ENCODE peak calls at places on chromosomes 12 and 14, in nine cellular contexts. Q is stomach; V is CD8-positive, alpha-beta T cell; P is heart left ventricle; A is thoracic aorta; F is HCT116; M is fibroblast of lung; O is transverse colon; K is IMR-90. U is an unnamed sample. For H3K9me3, the result is how much of the 10 kb centered on the place peaks cover.

GRCh38 chr12:100127766-100128508 is 14.7 kb downstream of the BLTP3B start:
- DNase-seq in F (no peak), K (peak), Q (no peak), O (no peak), A (no peak), P (no peak), M (peak), V (no peak), U (no peak)

GRCh38 chr12:122022393-122023338 is 982 bp downstream of the BCL7A start:
- DNase-seq in A (no peak), M (peak), P (peak), V (no peak), F (no peak), O (no peak), Q (peak), K (no peak), U (no peak)

GRCh38 chr12:65871865-65872645 is 47.8 kb downstream of the HMGA2 start:
- DNase-seq in P (no peak), V (no peak), K (no peak), F (no peak), M (no peak), O (no peak), A (no peak), Q (no peak), U (no peak)

GRCh38 chr12:71900091-71900490 is 38.6 kb upstream of the TPH2 start:
- DNase-seq in K (peak), V (no peak), P (no peak), O (no peak), A (no peak), M (no peak), Q (no peak), F (no peak), U (no peak)

GRCh38 chr12:88658009-88658408 is 77.7 kb upstream of the KITLG start:
- DNase-seq in K (no peak), M (peak), P (peak), O (no peak), A (no peak), Q (no peak), V (no peak), F (peak), U (no peak)

GRCh38 chr12:13220848-13221247 is 24.3 kb downstream of the EMP1 start:
- DNase-seq in Q (no peak), O (no peak), M (peak), F (no peak), P (no peak), A (no peak), K (no peak), V (no peak), U (no peak)

GRCh38 chr14:64720190-64720589 is 16.0 kb downstream of the PLEKHG3 start:
- DNase-seq in V (no peak), F (peak), Q (peak), A (no peak), P (no peak), M (peak), K (peak), O (peak), U (no peak)

GRCh38 chr12:121781751-121782615 is 11.5 kb downstream of the RHOF start:
- DNase-seq in F (no peak), P (no peak), Q (no peak), K (peak), O (no peak), V (no peak), A (no peak), M (no peak), U (no peak)

GRCh38 chr14:100535287-100536131 is 51.7 kb downstream of the BEGAIN start:
- DNase-seq in P (no peak), A (no peak), Q (no peak), K (no peak), V (no peak), M (no peak), O (peak), F (no peak), U (no peak)

GRCh38 chr14:32382704-32383103 is 53.6 kb downstream of the AKAP6 start:
- DNase-seq in V (no peak), O (no peak), A (no peak), F (no peak), K (no peak), Q (no peak), M (no peak), P (peak), U (peak)

GRCh38 chr12:61365001-61365400 is 895.2 kb upstream of the USP15 start:
- DNase-seq in V (no peak), A (no peak), P (no peak), F (no peak), M (no peak), Q (no peak), K (no peak), O (no peak), U (no peak)

GRCh38 chr14:66979083-66979974 is 209.9 kb upstream of the GARIN2 start:
- DNase-seq in V (no peak), F (no peak), O (no peak), Q (no peak), K (no peak), A (no peak), P (no peak), M (no peak), U (no peak)

GRCh38 chr12:115398311-115398781 is 714.4 kb upstream of the TBX3 start:
- DNase-seq in F (no peak), V (no peak), P (no peak), M (no peak), Q (no peak), A (no peak), K (no peak), O (peak), U (no peak)

GRCh38 chr12:115572440-115572839 is 705.1 kb downstream of the MED13L start:
- DNase-seq in M (no peak), Q (no peak), P (no peak), O (no peak), V (no peak), A (no peak), F (no peak), K (peak), U (no peak)

GRCh38 chr14:78455896-78456435 is 285.8 kb downstream of the NRXN3 start:
- DNase-seq in A (no peak), K (no peak), F (no peak), M (no peak), V (no peak), P (no peak), Q (no peak), O (no peak), U (no peak)

GRCh38 chr12:93050026-93050747 is 121.1 kb upstream of the EEA1 start:
- DNase-seq in O (no peak), V (no peak), F (no peak), Q (no peak), K (peak), A (no peak), M (peak), P (no peak), U (no peak)

GRCh38 chr14:103502877-103503276 is 19.8 kb downstream of the CKB start:
- DNase-seq in O (no peak), A (no peak), K (no peak), P (no peak), V (no peak), F (no peak), Q (no peak), M (no peak), U (no peak)

GRCh38 chr14:104685216-104685997 is 4.0 kb upstream of the INF2 start:
- DNase-seq in V (no peak), M (peak), K (no peak), O (no peak), A (no peak), F (no peak), P (no peak), Q (no peak), U (no peak)

GRCh38 chr12:71216725-71217579 is 59.2 kb upstream of the TSPAN8 start:
- DNase-seq in M (peak), F (peak), O (peak), A (no peak), Q (peak), V (no peak), P (no peak), K (peak), U (no peak)

GRCh38 chr12:13691598-13691997 is 289.8 kb downstream of the GRIN2B start:
- DNase-seq in Q (no peak), F (no peak), A (no peak), P (no peak), O (no peak), M (no peak), V (no peak), K (no peak), U (no peak)

DNA sequence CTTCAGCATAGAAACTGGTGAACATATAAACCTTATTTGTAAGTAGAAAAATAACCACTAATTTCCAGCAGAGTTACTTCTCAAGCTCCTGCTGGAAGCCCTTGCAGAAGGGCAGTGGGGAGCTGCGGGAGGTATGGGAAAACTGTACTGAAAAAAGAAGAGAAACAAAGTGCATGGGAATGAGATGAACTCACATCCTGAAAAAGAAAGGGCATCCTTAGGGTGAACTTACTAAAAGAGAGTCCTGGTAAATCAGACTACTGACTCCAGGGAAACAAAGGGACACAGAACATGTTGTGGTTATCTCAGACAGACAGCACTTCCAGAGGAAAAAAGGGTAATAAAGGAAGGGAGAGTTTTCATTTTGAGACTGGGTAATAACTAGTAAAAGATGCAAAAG is 515.1 kb downstream of the RPL10L start:
- DNase-seq in K (no peak), A (no peak), F (no peak), P (no peak), O (no peak), V (no peak), M (no peak), Q (no peak), U (no peak)
- H3K9me3 ChIP-seq in K (under half), A (under half), F (under half), P (under half), O (under half), V (under half), M (under half), Q (under half), U (under half)

GRCh38 chr12:59916988-59917387 is 321.2 kb downstream of the SLC16A7 start:
- DNase-seq in F (no peak), P (no peak), Q (no peak), M (no peak), V (no peak), A (no peak), K (no peak), O (no peak), U (no peak)

DNA sequence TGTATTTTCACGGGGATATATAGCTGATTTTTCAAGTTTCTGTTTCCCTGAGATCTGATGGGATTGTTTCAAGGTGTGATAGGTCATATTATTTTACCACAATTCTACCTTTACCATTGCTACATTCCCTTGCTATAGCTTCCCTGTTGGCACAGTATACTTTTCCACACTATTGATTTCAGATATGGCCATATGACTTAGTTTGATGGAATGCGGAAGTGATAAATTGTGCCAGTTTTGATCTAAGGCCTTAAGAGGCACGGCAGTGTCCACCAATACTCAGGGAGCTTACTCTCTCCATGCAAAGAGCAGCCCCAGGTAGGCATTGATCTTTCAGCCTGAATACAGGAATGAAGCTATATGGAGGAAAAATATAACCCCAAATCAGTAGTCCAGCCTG is 315.7 kb downstream of the SLC16A7 start:
- DNase-seq in A (no peak), V (no peak), O (no peak), Q (no peak), M (no peak), P (no peak), F (no peak), K (no peak), U (no peak)
- H3K27ac ChIP-seq in A (no peak), V (no peak), O (no peak), Q (peak), M (no peak), P (no peak), F (no peak), K (no peak), U (no peak)

GRCh38 chr14:97156705-97157104 is 359.5 kb downstream of the VRK1 start:
- DNase-seq in V (no peak), Q (no peak), K (no peak), F (no peak), P (no peak), M (no peak), O (no peak), A (no peak), U (no peak)
- H3K9me3 ChIP-seq in V (under half), Q (under half), K (under half), F (under half), P (under half), M (under half), O (under half), A (under half), U (under half)

GRCh38 chr14:102215071-102215470 is 75.4 kb downstream of the WDR20 start:
- DNase-seq in F (no peak), A (peak), M (peak), K (peak), O (no peak), Q (no peak), P (peak), V (no peak), U (no peak)
- H3K27ac ChIP-seq in F (no peak), A (no peak), M (no peak), K (peak), O (peak), Q (no peak), P (peak), V (no peak), U (no peak)

DNA sequence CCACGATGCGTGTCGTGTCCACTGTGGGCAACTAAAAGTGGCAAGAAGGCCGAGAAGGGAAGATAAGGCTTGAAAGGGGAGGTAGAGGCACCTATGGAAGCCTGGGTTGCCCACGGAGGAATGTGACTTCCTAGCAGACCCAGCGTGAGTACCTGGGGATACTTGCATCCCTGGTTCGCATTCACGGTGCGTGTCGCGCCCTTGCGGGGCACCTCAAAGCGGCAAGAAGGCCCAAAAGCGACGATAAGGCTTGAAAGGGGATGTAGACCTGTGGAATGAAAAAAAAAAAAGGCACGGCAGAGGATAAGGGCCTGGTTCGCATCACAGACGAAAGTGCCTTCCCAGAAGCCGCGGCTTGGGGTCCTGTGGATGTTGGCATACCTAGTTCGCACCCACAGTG is 282.9 kb downstream of the ALG10 start:
- DNase-seq in Q (no peak), A (no peak), P (no peak), F (no peak), V (no peak), K (no peak), O (no peak), M (no peak), U (no peak)
- H3K9me3 ChIP-seq in Q (half or more), A (under half), P (under half), F (under half), V (under half), K (half or more), O (under half), M (under half), U (under half)

DNA sequence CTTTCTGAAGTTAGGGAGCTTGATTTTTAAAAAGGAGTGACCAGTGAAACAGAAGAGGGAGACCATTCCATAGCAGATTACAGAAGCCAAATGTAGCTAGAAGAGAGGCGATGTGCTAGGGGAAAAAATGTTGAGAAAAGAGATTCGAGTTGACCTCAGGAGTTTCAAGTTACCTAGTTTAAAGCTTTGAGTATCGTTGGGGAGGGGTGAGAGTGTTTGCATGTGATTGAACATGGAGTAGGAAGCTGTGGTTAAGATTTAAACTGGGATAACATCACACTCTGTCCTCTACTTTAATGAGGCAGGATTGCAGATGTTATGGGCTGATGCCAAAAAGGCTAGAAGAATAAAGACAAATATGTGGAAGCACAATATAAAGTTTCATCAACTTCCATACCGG is 3.7 kb downstream of the LETMD1 start:
- DNase-seq in K (no peak), V (no peak), Q (no peak), F (no peak), P (no peak), O (no peak), A (no peak), M (no peak), U (no peak)
- H3K27ac ChIP-seq in K (no peak), V (no peak), Q (no peak), F (no peak), P (no peak), O (no peak), A (no peak), M (no peak), U (no peak)

GRCh38 chr14:59358105-59358504 is 107.1 kb downstream of the GPR135 start:
- DNase-seq in V (no peak), K (peak), Q (no peak), M (peak), F (peak), O (no peak), A (peak), P (peak), U (peak)
- H3K9me3 ChIP-seq in V (under half), K (under half), Q (under half), M (under half), F (under half), O (under half), A (under half), P (under half), U (under half)

U was measured in iPS DF 6.9.